ENCODE peak calls at places on chromosome 6, in five cellular contexts. Y, T, P, A and S are unnamed samples.

GRCh38 chr6:170281331-170282292 is 9.3 kb downstream of the DLL1 start:
- DNase-seq in Y (no peak), T (no peak), P (no peak), A (no peak), S (no peak)

GRCh38 chr6:158056355-158056754 is 74.7 kb downstream of the SYNJ2 start:
- DNase-seq in Y (no peak), A (no peak), P (no peak), T (no peak), S (no peak)

GRCh38 chr6:39756582-39756981 is 31.4 kb upstream of the KIF6 start:
- DNase-seq in Y (no peak), A (no peak), P (no peak), T (no peak), S (no peak)

GRCh38 chr6:38495511-38495910 is 144.2 kb downstream of the BTBD9 start:
- DNase-seq in T (no peak), A (no peak), P (no peak), Y (no peak), S (no peak)

GRCh38 chr6:152063170-152063921 is 255.9 kb downstream of the ESR1 start:
- DNase-seq in T (no peak), A (no peak), Y (no peak), P (no peak), S (no peak)

GRCh38 chr6:160750276-160750689 is 48.2 kb downstream of the PLG start:
- DNase-seq in Y (no peak), T (no peak), P (no peak), A (peak), S (peak)

GRCh38 chr6:36797653-36798052 is 41.6 kb downstream of the CPNE5 start:
- DNase-seq in Y (no peak), A (no peak), T (no peak), P (no peak), S (no peak)

GRCh38 chr6:116468293-116468692 is 7.1 kb downstream of the CALHM6 start:
- DNase-seq in A (no peak), P (no peak), T (no peak), Y (no peak), S (no peak)

GRCh38 chr6:219641-220198 is 72.6 kb upstream of the DUSP22 start:
- DNase-seq in A (peak), Y (no peak), P (peak), T (peak), S (no peak)

GRCh38 chr6:83536034-83536646 is 23.8 kb downstream of the PRSS35 start:
- DNase-seq in A (peak), Y (peak), P (peak), T (peak), S (peak)

GRCh38 chr6:163635731-163636344 is 221.3 kb downstream of the QKI start:
- DNase-seq in P (no peak), Y (no peak), T (no peak), A (no peak), S (no peak)

GRCh38 chr6:21750479-21751018 is 157.0 kb downstream of the SOX4 start:
- DNase-seq in P (no peak), T (no peak), A (no peak), Y (no peak), S (no peak)

GRCh38 chr6:79676785-79677736 is 45.9 kb downstream of the SH3BGRL2 start:
- DNase-seq in T (no peak), P (no peak), A (peak), Y (no peak), S (no peak)

GRCh38 chr6:166330612-166331011 is 11.7 kb downstream of the SFT2D1 start:
- DNase-seq in Y (no peak), T (peak), A (peak), P (peak), S (no peak)

GRCh38 chr6:36033935-36034334 is 6.3 kb downstream of the MAPK14 start:
- DNase-seq in A (peak), Y (no peak), T (peak), P (no peak), S (no peak)

GRCh38 chr6:24935753-24936152 is at the start of gene RIPOR2:
- DNase-seq in T (peak), A (no peak), Y (no peak), P (no peak), S (no peak)

GRCh38 chr6:123994168-123994567 is 190.5 kb downstream of the NKAIN2 start:
- DNase-seq in T (no peak), Y (no peak), A (no peak), P (no peak), S (no peak)

GRCh38 chr6:123997223-123997622 is 193.6 kb downstream of the NKAIN2 start:
- DNase-seq in Y (no peak), T (no peak), P (no peak), A (no peak), S (no peak)

DNA sequence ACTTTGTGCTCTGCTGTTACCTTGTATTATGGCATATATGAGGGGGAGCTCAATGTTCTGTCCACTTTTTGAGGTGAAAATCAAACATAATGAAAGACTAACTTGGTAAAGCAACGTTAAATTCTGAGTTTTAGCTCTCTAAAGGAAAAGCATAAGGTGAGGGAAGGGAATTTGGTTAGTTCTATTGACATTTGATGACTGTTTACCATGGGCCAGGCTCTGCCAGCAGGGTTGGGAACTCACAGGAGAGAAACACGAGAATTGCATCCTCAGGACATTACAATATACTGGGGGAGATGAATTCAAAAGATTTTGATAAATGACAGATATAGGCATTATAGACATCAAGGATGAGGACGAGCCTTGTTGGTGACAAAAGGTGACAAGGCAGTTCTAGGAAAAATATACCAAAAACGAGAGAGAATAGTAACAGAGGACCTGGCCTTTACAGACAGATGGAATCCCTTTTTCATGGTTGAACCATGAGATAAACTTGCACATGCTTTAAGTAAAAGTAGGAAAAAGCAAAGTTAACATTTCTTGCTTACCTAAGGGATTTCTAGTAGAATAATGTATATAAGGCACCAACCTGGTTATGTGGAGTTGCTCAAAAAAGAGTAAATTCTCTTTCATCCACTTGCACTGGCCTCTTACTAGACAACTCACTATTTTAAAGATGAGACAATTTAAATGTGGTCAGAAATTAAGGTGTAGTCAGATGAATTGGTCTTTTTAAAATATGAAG is 191.4 kb downstream of the NKAIN2 start:
- DNase-seq in Y (no peak), A (no peak), T (no peak), P (no peak), S (no peak)
- TF ChIP-seq CTCF in Y (no peak), A (no peak), T (no peak), P (no peak), S (no peak)

GRCh38 chr6:41901882-41902519 is 6.8 kb upstream of the USP49 start:
- DNase-seq in A (peak), T (peak), P (no peak), Y (peak), S (peak)
- TF ChIP-seq CTCF in A (peak), T (peak), P (peak), Y (no peak), S (peak)

GRCh38 chr6:122323361-122323760 is 76.1 kb upstream of the HSF2 start:
- DNase-seq in T (no peak), P (no peak), A (no peak), Y (no peak), S (no peak)
- TF ChIP-seq CTCF in T (no peak), P (no peak), A (no peak), Y (no peak), S (no peak)

GRCh38 chr6:6895929-6896328 is 211.8 kb upstream of the RREB1 start:
- DNase-seq in T (no peak), Y (no peak), A (no peak), P (no peak), S (no peak)
- TF ChIP-seq CTCF in T (no peak), Y (no peak), A (no peak), P (no peak), S (no peak)

DNA sequence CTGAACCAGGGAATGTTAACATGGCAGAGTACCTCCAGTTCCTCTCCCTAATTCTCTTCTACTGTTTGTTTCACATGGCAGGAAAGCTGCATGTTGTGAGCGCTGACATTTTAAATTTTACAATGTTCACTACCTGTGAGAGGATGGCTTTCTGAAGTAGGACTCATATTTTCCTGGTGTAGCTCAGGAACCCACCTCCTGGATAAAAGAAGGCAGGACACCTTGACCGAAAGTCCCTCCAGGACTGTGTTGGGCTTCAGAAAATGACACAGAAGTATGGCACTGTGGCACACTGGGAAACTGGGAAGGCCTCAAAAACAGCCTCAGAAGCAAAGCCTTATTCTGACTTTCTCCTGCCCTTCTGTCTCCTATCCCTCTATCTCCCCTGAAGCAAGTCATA is 33.3 kb downstream of the PTPRK start:
- DNase-seq in Y (no peak), A (no peak), T (no peak), P (no peak), S (no peak)
- TF ChIP-seq CTCF in Y (no peak), A (peak), T (peak), P (no peak), S (no peak)

GRCh38 chr6:2611092-2611491 is 139.6 kb downstream of the MYLK4 start:
- DNase-seq in A (no peak), P (no peak), T (peak), Y (peak), S (no peak)
- TF ChIP-seq CTCF in A (no peak), P (no peak), T (peak), Y (no peak), S (no peak)

DNA sequence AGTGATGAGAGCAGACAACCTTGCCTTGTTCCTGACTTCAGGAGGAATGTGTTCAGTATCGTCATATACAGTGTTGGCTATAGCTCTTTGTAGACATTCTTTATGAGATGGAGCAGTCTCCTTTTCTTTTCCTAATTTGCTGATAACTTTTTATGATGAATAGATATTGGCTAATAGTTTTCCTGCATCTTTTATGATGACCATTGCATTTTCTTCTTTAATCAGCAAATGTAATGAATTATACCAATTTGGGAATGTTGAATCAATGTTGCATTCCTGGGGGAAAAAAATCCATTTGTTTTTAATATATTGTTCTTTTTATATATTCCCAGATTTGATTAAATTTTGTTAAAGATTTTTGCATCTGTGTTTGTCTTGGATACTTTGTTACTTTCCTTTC is 23.7 kb downstream of the KDM1B start:
- DNase-seq in Y (no peak), T (no peak), A (no peak), P (no peak), S (no peak)
- TF ChIP-seq CTCF in Y (no peak), T (no peak), A (no peak), P (no peak), S (no peak)

DNA sequence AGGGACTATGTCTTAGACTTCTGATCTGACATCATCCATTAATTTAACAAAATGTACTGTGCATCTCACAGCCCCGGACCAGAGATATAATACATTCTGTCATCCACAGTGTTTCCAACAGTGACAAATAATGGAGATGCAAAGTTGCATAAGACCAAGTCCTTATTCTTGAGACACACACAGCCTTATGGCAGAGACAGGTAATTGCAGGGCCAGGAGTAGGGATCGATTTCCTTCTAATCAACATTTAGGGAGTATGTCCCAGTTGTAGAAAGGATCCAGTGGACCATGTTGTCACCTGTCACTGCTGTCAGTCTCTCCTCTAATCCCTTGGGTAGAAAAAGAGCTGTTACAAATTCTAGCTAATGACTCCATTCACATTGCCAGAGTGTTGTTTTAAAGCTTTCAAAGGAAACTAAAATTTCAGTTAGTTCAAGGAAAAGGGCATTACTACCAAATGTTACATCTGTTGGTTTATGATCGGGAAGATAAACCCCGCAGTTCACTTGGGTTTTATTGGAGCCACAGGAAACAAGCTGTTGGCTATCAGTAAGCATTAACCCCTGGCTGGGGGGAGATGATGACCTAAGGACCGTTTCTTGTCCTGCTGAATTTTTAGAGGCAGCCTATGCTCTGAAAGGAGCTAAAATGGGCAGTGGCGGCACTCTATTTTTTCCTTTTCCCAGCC is 111.4 kb upstream of the ATXN1 start:
- DNase-seq in P (no peak), A (no peak), T (no peak), Y (no peak), S (no peak)
- TF ChIP-seq CTCF in P (no peak), A (peak), T (no peak), Y (no peak), S (no peak)